ENCODE peak calls at places on chromosomes 1 and 21, in six cellular contexts. One of them, this sample, is unnamed.

GRCh38 chr1:10724052-10724494 is 72.4 kb downstream of the CASZ1 start:
- DNase-seq in neural crest cell: no peak
- DNase-seq in T-helper 9 cell: no peak
- DNase-seq in mesothelial cell of epicardium: no peak
- DNase-seq in HCT116: peak; percentile 12
- DNase-seq in hypothalamus: no peak
- DNase-seq in this sample: no peak

GRCh38 chr1:30191154-30191702 is 532.2 kb downstream of the MATN1 start:
- DNase-seq in HCT116: peak; percentile 37
- DNase-seq in neural crest cell: no peak
- DNase-seq in mesothelial cell of epicardium: no peak
- DNase-seq in hypothalamus: no peak
- DNase-seq in T-helper 9 cell: peak; percentile 23
- DNase-seq in this sample: peak; percentile 30

GRCh38 chr1:60974973-60975372 is 107.4 kb upstream of the NFIA start:
- DNase-seq in neural crest cell: no peak
- DNase-seq in HCT116: no peak
- DNase-seq in mesothelial cell of epicardium: no peak
- DNase-seq in T-helper 9 cell: no peak
- DNase-seq in hypothalamus: no peak
- DNase-seq in this sample: no peak

GRCh38 chr1:219442575-219442974 is 170.3 kb downstream of the ZC3H11B start:
- DNase-seq in T-helper 9 cell: no peak
- DNase-seq in mesothelial cell of epicardium: no peak
- DNase-seq in neural crest cell: no peak
- DNase-seq in HCT116: peak; percentile 8
- DNase-seq in hypothalamus: no peak
- DNase-seq in this sample: no peak

GRCh38 chr1:160761886-160762285 is 22.8 kb downstream of the SLAMF7 start:
- DNase-seq in hypothalamus: no peak
- DNase-seq in T-helper 9 cell: no peak
- DNase-seq in HCT116: no peak
- DNase-seq in mesothelial cell of epicardium: no peak
- DNase-seq in neural crest cell: no peak
- DNase-seq in this sample: no peak

GRCh38 chr21:41147096-41147978 is 20.6 kb upstream of the BACE2 start:
- DNase-seq in HCT116: no peak
- DNase-seq in hypothalamus: no peak
- DNase-seq in mesothelial cell of epicardium: no peak
- DNase-seq in neural crest cell: no peak
- DNase-seq in T-helper 9 cell: no peak
- DNase-seq in this sample: no peak

GRCh38 chr1:203672354-203672753 is 45.7 kb downstream of the ATP2B4 start:
- DNase-seq in hypothalamus: no peak
- DNase-seq in neural crest cell: peak; percentile 23
- DNase-seq in mesothelial cell of epicardium: peak; percentile 53
- DNase-seq in HCT116: no peak
- DNase-seq in T-helper 9 cell: no peak
- DNase-seq in this sample: peak; percentile 48

GRCh38 chr1:116075981-116076380 is 35.2 kb upstream of the MAB21L3 start:
- DNase-seq in hypothalamus: no peak
- DNase-seq in mesothelial cell of epicardium: no peak
- DNase-seq in HCT116: peak; percentile 29
- DNase-seq in T-helper 9 cell: no peak
- DNase-seq in neural crest cell: no peak
- DNase-seq in this sample: no peak

GRCh38 chr1:225635649-225636048 is 17.3 kb downstream of the ENAH start:
- DNase-seq in neural crest cell: no peak
- DNase-seq in hypothalamus: no peak
- DNase-seq in mesothelial cell of epicardium: no peak
- DNase-seq in HCT116: no peak
- DNase-seq in T-helper 9 cell: no peak
- DNase-seq in this sample: no peak

GRCh38 chr1:60703155-60703554 is 379.2 kb upstream of the NFIA start:
- DNase-seq in HCT116: no peak
- DNase-seq in hypothalamus: no peak
- DNase-seq in T-helper 9 cell: no peak
- DNase-seq in mesothelial cell of epicardium: no peak
- DNase-seq in neural crest cell: no peak
- DNase-seq in this sample: no peak

GRCh38 chr1:67683736-67684525 is 1.1 kb upstream of the GADD45A start:
- DNase-seq in HCT116: no peak
- DNase-seq in T-helper 9 cell: no peak
- DNase-seq in mesothelial cell of epicardium: no peak
- DNase-seq in hypothalamus: no peak
- DNase-seq in neural crest cell: no peak
- DNase-seq in this sample: no peak

GRCh38 chr1:243582321-243582720 is 267.7 kb downstream of the AKT3 start:
- DNase-seq in mesothelial cell of epicardium: no peak
- DNase-seq in neural crest cell: no peak
- DNase-seq in hypothalamus: no peak
- DNase-seq in T-helper 9 cell: no peak
- DNase-seq in HCT116: no peak
- DNase-seq in this sample: no peak

GRCh38 chr1:111032295-111032897 is 68.7 kb upstream of the LRIF1 start:
- DNase-seq in neural crest cell: peak; percentile 25
- DNase-seq in HCT116: peak; percentile 18
- DNase-seq in hypothalamus: no peak
- DNase-seq in T-helper 9 cell: peak; percentile 11
- DNase-seq in mesothelial cell of epicardium: no peak
- DNase-seq in this sample: peak; percentile 18

GRCh38 chr1:21671915-21672314 is 2.8 kb upstream of the RAP1GAP start:
- DNase-seq in hypothalamus: no peak
- DNase-seq in T-helper 9 cell: no peak
- DNase-seq in HCT116: no peak
- DNase-seq in neural crest cell: no peak
- DNase-seq in mesothelial cell of epicardium: no peak
- DNase-seq in this sample: no peak

GRCh38 chr1:38173848-38174247 is 127.3 kb upstream of the POU3F1 start:
- DNase-seq in HCT116: no peak
- DNase-seq in neural crest cell: no peak
- DNase-seq in T-helper 9 cell: no peak
- DNase-seq in mesothelial cell of epicardium: no peak
- DNase-seq in hypothalamus: no peak
- DNase-seq in this sample: no peak

GRCh38 chr1:236659792-236660587 is 26.3 kb upstream of the ACTN2 start:
- DNase-seq in hypothalamus: no peak
- DNase-seq in HCT116: no peak
- DNase-seq in neural crest cell: no peak
- DNase-seq in T-helper 9 cell: no peak
- DNase-seq in mesothelial cell of epicardium: no peak
- DNase-seq in this sample: no peak

GRCh38 chr1:222105393-222105737 is 363.5 kb upstream of the DUSP10 start:
- DNase-seq in mesothelial cell of epicardium: no peak
- DNase-seq in HCT116: peak; percentile 62
- DNase-seq in T-helper 9 cell: no peak
- DNase-seq in neural crest cell: no peak
- DNase-seq in hypothalamus: no peak
- DNase-seq in this sample: no peak

GRCh38 chr1:212667223-212668139 is 32.2 kb downstream of the BATF3 start:
- DNase-seq in HCT116: peak; percentile 10
- DNase-seq in mesothelial cell of epicardium: no peak
- DNase-seq in hypothalamus: no peak
- DNase-seq in neural crest cell: no peak
- DNase-seq in T-helper 9 cell: no peak
- DNase-seq in this sample: no peak

GRCh38 chr1:230077011-230077410 is 10.0 kb downstream of the GALNT2 start:
- DNase-seq in hypothalamus: no peak
- DNase-seq in mesothelial cell of epicardium: no peak
- DNase-seq in T-helper 9 cell: no peak
- DNase-seq in neural crest cell: no peak
- DNase-seq in HCT116: no peak
- DNase-seq in this sample: no peak

GRCh38 chr1:85626818-85627217 is 46.3 kb downstream of the CCN1 start:
- DNase-seq in T-helper 9 cell: no peak
- DNase-seq in hypothalamus: no peak
- DNase-seq in neural crest cell: no peak
- DNase-seq in mesothelial cell of epicardium: no peak
- DNase-seq in HCT116: no peak
- DNase-seq in this sample: no peak

GRCh38 chr21:37231247-37231645 is 35.9 kb downstream of the VPS26C start:
- DNase-seq in mesothelial cell of epicardium: no peak
- DNase-seq in T-helper 9 cell: no peak
- DNase-seq in neural crest cell: no peak
- DNase-seq in HCT116: no peak
- DNase-seq in hypothalamus: no peak
- DNase-seq in this sample: no peak

GRCh38 chr1:31460027-31460426 is 47.0 kb downstream of the SERINC2 start:
- DNase-seq in HCT116: no peak
- DNase-seq in hypothalamus: no peak
- DNase-seq in mesothelial cell of epicardium: no peak
- DNase-seq in T-helper 9 cell: no peak
- DNase-seq in neural crest cell: no peak
- DNase-seq in this sample: no peak

GRCh38 chr1:2823921-2824660 is 22.6 kb upstream of the TTC34 start:
- DNase-seq in neural crest cell: no peak
- DNase-seq in HCT116: no peak
- DNase-seq in T-helper 9 cell: no peak
- DNase-seq in mesothelial cell of epicardium: no peak
- DNase-seq in hypothalamus: no peak
- DNase-seq in this sample: no peak

GRCh38 chr1:172394167-172394751 is 26.2 kb upstream of the C1orf105 start:
- DNase-seq in T-helper 9 cell: peak; percentile 30
- DNase-seq in HCT116: no peak
- DNase-seq in neural crest cell: no peak
- DNase-seq in hypothalamus: no peak
- DNase-seq in mesothelial cell of epicardium: no peak
- DNase-seq in this sample: peak; percentile 67

GRCh38 chr21:36730291-36731281 is 31.7 kb downstream of the SIM2 start:
- DNase-seq in mesothelial cell of epicardium: no peak
- DNase-seq in T-helper 9 cell: no peak
- DNase-seq in HCT116: no peak
- DNase-seq in hypothalamus: no peak
- DNase-seq in neural crest cell: no peak
- DNase-seq in this sample: no peak

GRCh38 chr1:66207484-66207883 is 326.5 kb upstream of the SGIP1 start:
- DNase-seq in HCT116: no peak
- DNase-seq in T-helper 9 cell: no peak
- DNase-seq in neural crest cell: no peak
- DNase-seq in hypothalamus: no peak
- DNase-seq in mesothelial cell of epicardium: no peak
- DNase-seq in this sample: no peak

GRCh38 chr1:207806531-207807394 is 54.9 kb downstream of the CD46 start:
- DNase-seq in HCT116: no peak
- DNase-seq in neural crest cell: no peak
- DNase-seq in hypothalamus: no peak
- DNase-seq in T-helper 9 cell: no peak
- DNase-seq in mesothelial cell of epicardium: no peak
- DNase-seq in this sample: no peak

GRCh38 chr21:35428041-35428400 is 378.9 kb upstream of the RUNX1 start:
- DNase-seq in T-helper 9 cell: no peak
- DNase-seq in mesothelial cell of epicardium: no peak
- DNase-seq in HCT116: no peak
- DNase-seq in hypothalamus: no peak
- DNase-seq in neural crest cell: no peak
- DNase-seq in this sample: no peak

GRCh38 chr1:205042911-205043806 is at the start of gene CNTN2:
- DNase-seq in neural crest cell: no peak
- DNase-seq in hypothalamus: no peak
- DNase-seq in T-helper 9 cell: no peak
- DNase-seq in mesothelial cell of epicardium: no peak
- DNase-seq in HCT116: no peak
- DNase-seq in this sample: no peak

GRCh38 chr1:29632436-29633270 is 396.3 kb downstream of the PTPRU start:
- DNase-seq in T-helper 9 cell: no peak
- DNase-seq in mesothelial cell of epicardium: no peak
- DNase-seq in hypothalamus: no peak
- DNase-seq in HCT116: no peak
- DNase-seq in neural crest cell: no peak
- DNase-seq in this sample: no peak

GRCh38 chr1:24768873-24769605 is 23.8 kb downstream of the CLIC4 start:
- DNase-seq in HCT116: no peak
- DNase-seq in neural crest cell: no peak
- DNase-seq in T-helper 9 cell: no peak
- DNase-seq in mesothelial cell of epicardium: no peak
- DNase-seq in hypothalamus: no peak
- DNase-seq in this sample: no peak